ENCODE peak calls at places on chromosomes 5 and 9, in ten cellular contexts. One of them, this sample, is unnamed. For H3K9me3, the result is how much of the 10 kb centered on the place peaks cover.

GRCh38 chr5:176721509-176721908 is 74.2 kb downstream of the TSPAN17 start:
- DNase-seq in cardiac muscle cell: no peak
- DNase-seq in GM23248: no peak
- DNase-seq in T-helper 17 cell: no peak
- DNase-seq in mesenchymal stem cell: no peak
- DNase-seq in lung: no peak
- DNase-seq in adrenal gland: no peak
- DNase-seq in heart right ventricle: no peak
- DNase-seq in heart left ventricle: no peak
- DNase-seq in Caco-2: no peak
- DNase-seq in this sample: no peak

GRCh38 chr9:107874137-107874536 is 384.6 kb upstream of the KLF4 start:
- DNase-seq in Caco-2: no peak
- DNase-seq in adrenal gland: no peak
- DNase-seq in cardiac muscle cell: no peak
- DNase-seq in heart left ventricle: no peak
- DNase-seq in T-helper 17 cell: no peak
- DNase-seq in mesenchymal stem cell: no peak
- DNase-seq in GM23248: no peak
- DNase-seq in lung: no peak
- DNase-seq in heart right ventricle: no peak
- DNase-seq in this sample: no peak

GRCh38 chr5:34061993-34062392 is 19.0 kb upstream of the C1QTNF3 start:
- DNase-seq in heart left ventricle: no peak
- DNase-seq in Caco-2: no peak
- DNase-seq in T-helper 17 cell: no peak
- DNase-seq in adrenal gland: no peak
- DNase-seq in cardiac muscle cell: no peak
- DNase-seq in GM23248: no peak
- DNase-seq in mesenchymal stem cell: no peak
- DNase-seq in lung: no peak
- DNase-seq in heart right ventricle: no peak
- DNase-seq in this sample: no peak

GRCh38 chr5:10343486-10343885 is 10.0 kb upstream of the MARCHF6 start:
- DNase-seq in mesenchymal stem cell: no peak
- DNase-seq in lung: no peak
- DNase-seq in heart right ventricle: no peak
- DNase-seq in Caco-2: no peak
- DNase-seq in GM23248: peak
- DNase-seq in T-helper 17 cell: no peak
- DNase-seq in adrenal gland: no peak
- DNase-seq in cardiac muscle cell: no peak
- DNase-seq in heart left ventricle: no peak
- DNase-seq in this sample: no peak

GRCh38 chr5:125967576-125967975 is 455.6 kb upstream of the GRAMD2B start:
- DNase-seq in GM23248: no peak
- DNase-seq in lung: no peak
- DNase-seq in cardiac muscle cell: no peak
- DNase-seq in heart right ventricle: no peak
- DNase-seq in heart left ventricle: no peak
- DNase-seq in Caco-2: no peak
- DNase-seq in T-helper 17 cell: no peak
- DNase-seq in adrenal gland: no peak
- DNase-seq in mesenchymal stem cell: no peak
- DNase-seq in this sample: no peak

GRCh38 chr9:81195206-81195605 is 494.1 kb downstream of the TLE1 start:
- DNase-seq in cardiac muscle cell: no peak
- DNase-seq in GM23248: no peak
- DNase-seq in adrenal gland: no peak
- DNase-seq in lung: no peak
- DNase-seq in Caco-2: no peak
- DNase-seq in mesenchymal stem cell: no peak
- DNase-seq in T-helper 17 cell: no peak
- DNase-seq in heart right ventricle: no peak
- DNase-seq in heart left ventricle: no peak
- DNase-seq in this sample: no peak

GRCh38 chr5:76104027-76104426 is 20.8 kb downstream of the SV2C start:
- DNase-seq in mesenchymal stem cell: peak
- DNase-seq in adrenal gland: peak
- DNase-seq in heart left ventricle: no peak
- DNase-seq in GM23248: peak
- DNase-seq in cardiac muscle cell: peak
- DNase-seq in lung: no peak
- DNase-seq in T-helper 17 cell: no peak
- DNase-seq in heart right ventricle: no peak
- DNase-seq in Caco-2: peak
- DNase-seq in this sample: no peak

GRCh38 chr5:173472784-173473278 is 143.6 kb downstream of the BOD1 start:
- DNase-seq in mesenchymal stem cell: no peak
- DNase-seq in cardiac muscle cell: peak
- DNase-seq in Caco-2: no peak
- DNase-seq in heart right ventricle: no peak
- DNase-seq in heart left ventricle: no peak
- DNase-seq in T-helper 17 cell: no peak
- DNase-seq in adrenal gland: peak
- DNase-seq in GM23248: peak
- DNase-seq in lung: no peak
- DNase-seq in this sample: peak

GRCh38 chr9:124256517-124257069 is 1.2 kb upstream of the NEK6 start:
- DNase-seq in mesenchymal stem cell: peak
- DNase-seq in heart left ventricle: no peak
- DNase-seq in Caco-2: peak
- DNase-seq in T-helper 17 cell: no peak
- DNase-seq in adrenal gland: no peak
- DNase-seq in heart right ventricle: no peak
- DNase-seq in GM23248: peak
- DNase-seq in lung: no peak
- DNase-seq in cardiac muscle cell: peak
- DNase-seq in this sample: no peak

GRCh38 chr9:972512-973294 is 3.8 kb upstream of the DMRT3 start:
- DNase-seq in heart right ventricle: no peak
- DNase-seq in lung: no peak
- DNase-seq in Caco-2: no peak
- DNase-seq in adrenal gland: no peak
- DNase-seq in cardiac muscle cell: no peak
- DNase-seq in GM23248: no peak
- DNase-seq in heart left ventricle: no peak
- DNase-seq in mesenchymal stem cell: no peak
- DNase-seq in T-helper 17 cell: no peak
- DNase-seq in this sample: no peak

GRCh38 chr5:156825688-156826087 is 24.4 kb upstream of the PPP1R2B start:
- DNase-seq in GM23248: no peak
- DNase-seq in cardiac muscle cell: no peak
- DNase-seq in Caco-2: no peak
- DNase-seq in mesenchymal stem cell: no peak
- DNase-seq in heart left ventricle: no peak
- DNase-seq in T-helper 17 cell: no peak
- DNase-seq in lung: no peak
- DNase-seq in heart right ventricle: no peak
- DNase-seq in adrenal gland: no peak
- DNase-seq in this sample: no peak

GRCh38 chr9:69900406-69900805 is 79.8 kb downstream of the CFAP95 start:
- DNase-seq in T-helper 17 cell: no peak
- DNase-seq in heart left ventricle: no peak
- DNase-seq in adrenal gland: no peak
- DNase-seq in lung: no peak
- DNase-seq in heart right ventricle: no peak
- DNase-seq in cardiac muscle cell: no peak
- DNase-seq in mesenchymal stem cell: peak
- DNase-seq in Caco-2: no peak
- DNase-seq in GM23248: peak
- DNase-seq in this sample: no peak

GRCh38 chr5:122916490-122916889 is 71.1 kb downstream of the SNX24 start:
- DNase-seq in heart left ventricle: no peak
- DNase-seq in T-helper 17 cell: no peak
- DNase-seq in lung: no peak
- DNase-seq in adrenal gland: no peak
- DNase-seq in Caco-2: no peak
- DNase-seq in heart right ventricle: no peak
- DNase-seq in GM23248: no peak
- DNase-seq in mesenchymal stem cell: no peak
- DNase-seq in cardiac muscle cell: no peak
- DNase-seq in this sample: no peak

GRCh38 chr9:104772707-104773106 is 8.8 kb downstream of the NIPSNAP3B start:
- DNase-seq in lung: no peak
- DNase-seq in adrenal gland: no peak
- DNase-seq in heart right ventricle: no peak
- DNase-seq in mesenchymal stem cell: no peak
- DNase-seq in T-helper 17 cell: no peak
- DNase-seq in GM23248: peak
- DNase-seq in heart left ventricle: peak
- DNase-seq in cardiac muscle cell: peak
- DNase-seq in Caco-2: no peak
- DNase-seq in this sample: peak

GRCh38 chr5:154309361-154309725 is 118.8 kb downstream of the GALNT10 start:
- DNase-seq in adrenal gland: no peak
- DNase-seq in Caco-2: no peak
- DNase-seq in heart left ventricle: no peak
- DNase-seq in GM23248: peak
- DNase-seq in heart right ventricle: no peak
- DNase-seq in T-helper 17 cell: no peak
- DNase-seq in lung: no peak
- DNase-seq in mesenchymal stem cell: peak
- DNase-seq in cardiac muscle cell: peak
- DNase-seq in this sample: no peak

DNA sequence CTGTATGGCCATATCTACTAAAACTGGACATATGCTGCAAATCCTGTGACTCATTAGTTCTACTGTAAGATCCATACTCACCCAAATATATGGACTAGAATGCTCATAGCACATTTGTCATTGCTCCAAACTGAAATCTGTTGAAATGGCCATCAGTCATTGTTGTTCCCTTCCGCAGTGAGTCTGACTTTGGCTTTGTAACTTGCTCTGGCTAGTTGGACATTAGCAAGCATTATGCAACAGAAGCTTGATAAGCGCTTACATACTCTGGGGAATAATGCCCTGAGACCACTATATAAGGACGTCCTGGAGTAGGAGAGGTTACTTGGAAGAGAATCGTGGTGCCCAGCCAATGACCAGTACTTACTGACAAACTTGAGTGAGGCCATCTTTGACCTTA is 9.0 kb downstream of the KIAA1958 start:
- DNase-seq in lung: no peak
- DNase-seq in mesenchymal stem cell: no peak
- DNase-seq in adrenal gland: no peak
- DNase-seq in Caco-2: no peak
- DNase-seq in heart right ventricle: no peak
- DNase-seq in T-helper 17 cell: no peak
- DNase-seq in cardiac muscle cell: peak
- DNase-seq in heart left ventricle: no peak
- DNase-seq in GM23248: no peak
- DNase-seq in this sample: no peak
- H3K9me3 ChIP-seq in lung: under half
- H3K9me3 ChIP-seq in mesenchymal stem cell: under half
- H3K9me3 ChIP-seq in adrenal gland: under half
- H3K9me3 ChIP-seq in Caco-2: under half
- H3K9me3 ChIP-seq in heart right ventricle: under half
- H3K9me3 ChIP-seq in T-helper 17 cell: under half
- H3K9me3 ChIP-seq in cardiac muscle cell: under half
- H3K9me3 ChIP-seq in heart left ventricle: under half
- H3K9me3 ChIP-seq in GM23248: under half
- H3K9me3 ChIP-seq in this sample: under half

GRCh38 chr9:88414298-88414697 is 26.1 kb downstream of the SPIN1 start:
- DNase-seq in mesenchymal stem cell: no peak
- DNase-seq in lung: no peak
- DNase-seq in heart right ventricle: no peak
- DNase-seq in GM23248: no peak
- DNase-seq in heart left ventricle: no peak
- DNase-seq in cardiac muscle cell: no peak
- DNase-seq in adrenal gland: no peak
- DNase-seq in Caco-2: no peak
- DNase-seq in T-helper 17 cell: no peak
- DNase-seq in this sample: no peak
- H3K9me3 ChIP-seq in mesenchymal stem cell: under half
- H3K9me3 ChIP-seq in lung: under half
- H3K9me3 ChIP-seq in heart right ventricle: under half
- H3K9me3 ChIP-seq in GM23248: under half
- H3K9me3 ChIP-seq in heart left ventricle: under half
- H3K9me3 ChIP-seq in cardiac muscle cell: under half
- H3K9me3 ChIP-seq in adrenal gland: under half
- H3K9me3 ChIP-seq in Caco-2: under half
- H3K9me3 ChIP-seq in T-helper 17 cell: under half
- H3K9me3 ChIP-seq in this sample: under half

GRCh38 chr9:137342482-137342881 is 40.4 kb upstream of the NRARP start:
- DNase-seq in lung: no peak
- DNase-seq in cardiac muscle cell: no peak
- DNase-seq in heart right ventricle: no peak
- DNase-seq in adrenal gland: no peak
- DNase-seq in Caco-2: no peak
- DNase-seq in heart left ventricle: no peak
- DNase-seq in T-helper 17 cell: no peak
- DNase-seq in GM23248: no peak
- DNase-seq in mesenchymal stem cell: no peak
- DNase-seq in this sample: no peak
- H3K9me3 ChIP-seq in lung: under half
- H3K9me3 ChIP-seq in cardiac muscle cell: under half
- H3K9me3 ChIP-seq in heart right ventricle: under half
- H3K9me3 ChIP-seq in adrenal gland: under half
- H3K9me3 ChIP-seq in Caco-2: under half
- H3K9me3 ChIP-seq in heart left ventricle: under half
- H3K9me3 ChIP-seq in T-helper 17 cell: under half
- H3K9me3 ChIP-seq in GM23248: under half
- H3K9me3 ChIP-seq in mesenchymal stem cell: under half
- H3K9me3 ChIP-seq in this sample: under half

DNA sequence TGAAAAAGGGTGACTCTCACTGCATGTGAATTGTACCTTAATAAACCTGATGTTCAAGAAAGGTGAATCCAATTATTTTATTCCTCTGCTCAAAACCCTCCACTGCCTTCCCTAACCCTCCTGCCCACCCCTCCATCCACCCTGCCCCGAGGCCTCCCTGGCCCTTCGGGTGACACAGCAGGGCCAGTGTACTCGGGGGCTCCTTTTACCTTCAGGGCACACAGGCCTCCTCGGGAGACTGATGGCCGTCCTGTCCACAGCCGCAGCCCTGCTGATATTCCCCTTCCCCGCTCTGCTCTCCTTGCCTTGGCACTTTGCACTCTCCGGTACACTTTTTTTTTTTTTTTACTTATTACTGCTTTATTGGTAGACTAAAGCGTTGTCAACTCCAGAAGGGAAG is 234.0 kb downstream of the CACNA1B start:
- DNase-seq in Caco-2: no peak
- DNase-seq in mesenchymal stem cell: no peak
- DNase-seq in GM23248: no peak
- DNase-seq in heart left ventricle: no peak
- DNase-seq in adrenal gland: no peak
- DNase-seq in cardiac muscle cell: no peak
- DNase-seq in heart right ventricle: no peak
- DNase-seq in lung: no peak
- DNase-seq in T-helper 17 cell: no peak
- DNase-seq in this sample: no peak
- H3K9me3 ChIP-seq in Caco-2: under half
- H3K9me3 ChIP-seq in mesenchymal stem cell: under half
- H3K9me3 ChIP-seq in GM23248: under half
- H3K9me3 ChIP-seq in heart left ventricle: under half
- H3K9me3 ChIP-seq in adrenal gland: under half
- H3K9me3 ChIP-seq in cardiac muscle cell: under half
- H3K9me3 ChIP-seq in heart right ventricle: under half
- H3K9me3 ChIP-seq in lung: under half
- H3K9me3 ChIP-seq in T-helper 17 cell: under half
- H3K9me3 ChIP-seq in this sample: under half

This sample was measured in gastrocnemius medialis.